ENCODE peak calls at places on chromosomes 11 and 22, in nine cellular contexts. P is hepatocyte, Z is aorta, G is H9, X is PC-9, T is tibial nerve, K is IMR-90, Y is pancreas, L is sigmoid colon. S is an unnamed sample. For H3K4me1, the result is how much of the 10 kb centered on the place peaks cover.

GRCh38 chr22:28989912-28990311 is 71.7 kb downstream of the C22orf31 start:
- DNase-seq in Y (no peak), X (no peak), P (no peak), Z (no peak), K (no peak), G (no peak), T (no peak), L (no peak), S (no peak)

GRCh38 chr11:108538022-108538424 is 39.8 kb upstream of the POGLUT3 start:
- DNase-seq in Z (no peak), T (no peak), Y (no peak), P (no peak), X (peak), K (no peak), L (no peak), G (no peak), S (no peak)

GRCh38 chr11:126477526-126478275 is 122.2 kb downstream of the ST3GAL4 start:
- DNase-seq in P (no peak), X (no peak), L (no peak), T (no peak), K (no peak), Y (no peak), G (no peak), Z (no peak), S (no peak)

GRCh38 chr22:22187299-22187698 is 57.3 kb upstream of the VPREB1 start:
- DNase-seq in T (no peak), Y (no peak), P (no peak), X (no peak), G (no peak), Z (no peak), L (no peak), K (no peak), S (no peak)

GRCh38 chr22:33049125-33049729 is 9.0 kb downstream of the SYN3 start:
- DNase-seq in P (peak), T (peak), K (peak), Y (peak), X (peak), L (peak), G (peak), Z (peak), S (peak)

GRCh38 chr11:112345708-112346107 is 85.0 kb upstream of the PLET1 start:
- DNase-seq in K (no peak), L (no peak), Z (no peak), G (peak), Y (no peak), T (no peak), P (no peak), X (no peak), S (no peak)

GRCh38 chr11:90908074-90908473 is 685.2 kb upstream of the CHORDC1 start:
- DNase-seq in K (no peak), Y (no peak), L (no peak), G (no peak), P (no peak), X (no peak), Z (no peak), T (no peak), S (no peak)

GRCh38 chr11:117562111-117562510 is 234.5 kb downstream of the CEP164 start:
- DNase-seq in X (no peak), G (no peak), T (no peak), L (no peak), P (no peak), Z (no peak), K (no peak), Y (no peak), S (no peak)

GRCh38 chr11:97290444-97291041 is 900.7 kb downstream of the JRKL start:
- DNase-seq in T (no peak), P (no peak), Z (no peak), Y (no peak), G (no peak), X (no peak), K (no peak), L (no peak), S (no peak)

GRCh38 chr11:122348658-122349451 is 232.8 kb upstream of the BLID start:
- DNase-seq in T (no peak), X (no peak), P (no peak), K (no peak), G (no peak), L (no peak), Z (no peak), Y (no peak), S (no peak)

GRCh38 chr11:71250512-71251158 is 1.7 kb downstream of the SHANK2 start:
- DNase-seq in Y (no peak), L (no peak), Z (no peak), X (no peak), T (no peak), K (no peak), G (peak), P (no peak), S (no peak)

GRCh38 chr11:45918331-45918941 is 759 bp upstream of the PEX16 start:
- DNase-seq in X (peak), K (peak), G (peak), T (peak), Y (peak), L (peak), P (peak), Z (peak), S (no peak)

GRCh38 chr22:35785181-35785923 is 67.7 kb downstream of the APOL5 start:
- DNase-seq in K (no peak), G (no peak), Y (no peak), P (no peak), L (no peak), Z (no peak), T (no peak), X (no peak), S (no peak)

GRCh38 chr11:70268526-70268925 is 2.0 kb upstream of the PPFIA1 start:
- DNase-seq in X (no peak), Z (no peak), L (no peak), K (no peak), T (no peak), P (no peak), Y (no peak), G (no peak), S (no peak)

GRCh38 chr22:32661737-32662586 is 139.5 kb upstream of the TIMP3 start:
- DNase-seq in P (no peak), K (peak), X (no peak), T (no peak), L (no peak), Y (no peak), G (no peak), Z (no peak), S (no peak)

GRCh38 chr11:69320326-69320725 is 26.4 kb downstream of the MYEOV start:
- DNase-seq in T (no peak), L (peak), Z (no peak), Y (no peak), P (no peak), K (no peak), X (peak), G (no peak), S (no peak)

GRCh38 chr11:36376315-36376887 is 80.3 kb downstream of the PRR5L start:
- DNase-seq in Y (peak), L (peak), Z (peak), T (no peak), K (peak), P (peak), X (peak), G (peak), S (no peak)

GRCh38 chr11:61897387-61898246 is 6.3 kb upstream of the FADS3 start:
- DNase-seq in G (peak), Z (peak), L (peak), P (peak), T (peak), K (peak), X (peak), Y (peak), S (no peak)

GRCh38 chr22:29727248-29727551 is 7.4 kb downstream of the CABP7 start:
- DNase-seq in X (no peak), P (peak), Y (no peak), G (peak), K (peak), Z (no peak), L (no peak), T (peak), S (no peak)

GRCh38 chr22:47724751-47725150 is 962.3 kb downstream of the TBC1D22A start:
- DNase-seq in T (no peak), Y (no peak), K (no peak), P (no peak), L (no peak), G (no peak), X (no peak), Z (no peak), S (no peak)

GRCh38 chr11:65423516-65424199 is 1.1 kb downstream of the NEAT1 start:
- DNase-seq in Y (peak), Z (peak), K (peak), G (no peak), L (peak), X (peak), T (peak), P (no peak), S (no peak)

GRCh38 chr11:59186130-59186594 is 14.2 kb downstream of the DTX4 start:
- DNase-seq in G (peak), K (no peak), L (no peak), P (peak), Y (peak), Z (no peak), T (no peak), X (peak), S (no peak)

GRCh38 chr11:67382481-67383136 is 9.2 kb upstream of the RAD9A start:
- DNase-seq in K (peak), X (peak), Z (peak), L (peak), P (peak), G (peak), T (peak), Y (peak), S (no peak)

GRCh38 chr22:48630848-48631247 is 1196.8 kb downstream of the BRD1 start:
- DNase-seq in Z (no peak), G (no peak), Y (no peak), P (no peak), K (no peak), X (no peak), T (no peak), L (no peak), S (no peak)

GRCh38 chr11:61092908-61093763 is 9.2 kb upstream of the CD5 start:
- DNase-seq in P (no peak), Y (no peak), K (no peak), L (no peak), Z (no peak), G (no peak), X (no peak), T (no peak), S (no peak)

GRCh38 chr22:43313497-43314474 is 29.4 kb downstream of the SCUBE1 start:
- DNase-seq in K (no peak), X (no peak), T (peak), G (no peak), P (no peak), Y (no peak), Z (no peak), L (peak), S (no peak)

GRCh38 chr11:106854429-106854828 is 163.8 kb downstream of the GUCY1A2 start:
- DNase-seq in X (no peak), Y (no peak), L (no peak), G (no peak), Z (no peak), P (no peak), T (no peak), K (no peak), S (no peak)

GRCh38 chr22:31556627-31557203 is 60.4 kb downstream of the SFI1 start:
- DNase-seq in T (peak), G (no peak), X (peak), L (no peak), Y (no peak), Z (no peak), P (peak), K (peak), S (no peak)

GRCh38 chr11:70420008-70420464 is 21.7 kb downstream of the CTTN start:
- DNase-seq in P (no peak), K (peak), G (no peak), L (no peak), T (no peak), Y (no peak), Z (no peak), X (no peak), S (no peak)

GRCh38 chr11:76742912-76743311 is 40.2 kb upstream of the TSKU start:
- DNase-seq in G (no peak), P (no peak), L (no peak), Y (no peak), X (no peak), T (no peak), K (peak), Z (no peak), S (no peak)

GRCh38 chr11:102587722-102588121 is 37.4 kb downstream of the MMP20 start:
- DNase-seq in G (no peak), Z (no peak), P (no peak), K (no peak), T (no peak), X (no peak), Y (no peak), L (no peak), S (no peak)

GRCh38 chr11:121443688-121444275 is 8.3 kb upstream of the SORL1 start:
- DNase-seq in G (no peak), P (no peak), Y (no peak), T (no peak), Z (no peak), L (no peak), K (no peak), X (no peak), S (no peak)

GRCh38 chr11:27174672-27175210 is 134.1 kb downstream of the BBOX1 start:
- DNase-seq in Z (no peak), X (no peak), G (no peak), K (no peak), T (no peak), P (no peak), Y (no peak), L (no peak), S (no peak)

GRCh38 chr11:61764606-61765260 is 12.3 kb downstream of the MYRF start:
- DNase-seq in G (no peak), T (no peak), X (no peak), K (no peak), Y (no peak), Z (no peak), L (no peak), P (peak), S (no peak)

GRCh38 chr22:33921576-33922181 is 1.4 kb upstream of the LARGE1 start:
- DNase-seq in Y (peak), T (peak), P (peak), L (peak), K (peak), X (peak), Z (peak), G (peak), S (no peak)

GRCh38 chr11:71501071-71501985 is 25.7 kb upstream of the KRTAP5-7 start:
- DNase-seq in X (no peak), T (no peak), G (no peak), P (no peak), L (no peak), Z (no peak), K (no peak), Y (no peak), S (no peak)

GRCh38 chr22:31241200-31241599 is 29.1 kb downstream of the LIMK2 start:
- DNase-seq in P (peak), K (peak), G (no peak), T (no peak), L (no peak), Z (no peak), Y (no peak), X (peak), S (no peak)

GRCh38 chr11:94837317-94837716 is 69.2 kb downstream of the AMOTL1 start:
- DNase-seq in Y (no peak), K (no peak), P (no peak), L (peak), X (no peak), G (no peak), Z (no peak), T (no peak), S (no peak)

GRCh38 chr11:94835571-94835970 is 67.4 kb downstream of the AMOTL1 start:
- DNase-seq in K (peak), P (no peak), Z (no peak), G (no peak), Y (no peak), T (no peak), L (no peak), X (no peak), S (no peak)

GRCh38 chr11:94838027-94838610 is 70.0 kb downstream of the AMOTL1 start:
- DNase-seq in X (no peak), P (no peak), Y (no peak), G (no peak), K (no peak), L (no peak), Z (no peak), T (no peak), S (no peak)

GRCh38 chr11:94832604-94833238 is 64.6 kb downstream of the AMOTL1 start:
- DNase-seq in Y (no peak), Z (no peak), K (no peak), G (no peak), T (no peak), X (peak), L (no peak), P (peak), S (no peak)

DNA sequence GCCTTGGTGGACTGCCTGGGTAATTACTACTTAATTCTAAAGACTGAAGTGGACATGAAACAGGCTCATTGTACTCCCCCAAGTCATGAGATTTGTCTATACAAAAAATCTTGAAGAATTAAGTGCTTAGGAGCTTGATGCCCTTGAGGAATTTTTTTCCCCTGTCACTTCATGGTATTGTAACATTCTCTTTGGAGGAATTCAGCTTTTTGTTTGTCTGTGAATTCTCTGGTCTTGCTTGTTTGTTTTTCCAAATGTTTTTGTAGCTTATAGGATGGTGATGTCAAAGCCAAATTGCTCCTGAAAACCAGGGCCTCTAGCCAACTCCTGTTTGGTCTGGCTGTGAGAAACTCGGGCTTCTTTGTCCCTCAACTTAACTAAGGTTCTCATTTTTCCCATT is 66.8 kb downstream of the AMOTL1 start:
- DNase-seq in K (peak), L (no peak), Z (no peak), P (no peak), Y (no peak), G (no peak), X (no peak), T (no peak), S (no peak)
- H3K4me1 ChIP-seq in K (under half), L (half or more), Z (under half), P (under half), Y (under half), G (under half), X (under half), T (under half), S (under half)

DNA sequence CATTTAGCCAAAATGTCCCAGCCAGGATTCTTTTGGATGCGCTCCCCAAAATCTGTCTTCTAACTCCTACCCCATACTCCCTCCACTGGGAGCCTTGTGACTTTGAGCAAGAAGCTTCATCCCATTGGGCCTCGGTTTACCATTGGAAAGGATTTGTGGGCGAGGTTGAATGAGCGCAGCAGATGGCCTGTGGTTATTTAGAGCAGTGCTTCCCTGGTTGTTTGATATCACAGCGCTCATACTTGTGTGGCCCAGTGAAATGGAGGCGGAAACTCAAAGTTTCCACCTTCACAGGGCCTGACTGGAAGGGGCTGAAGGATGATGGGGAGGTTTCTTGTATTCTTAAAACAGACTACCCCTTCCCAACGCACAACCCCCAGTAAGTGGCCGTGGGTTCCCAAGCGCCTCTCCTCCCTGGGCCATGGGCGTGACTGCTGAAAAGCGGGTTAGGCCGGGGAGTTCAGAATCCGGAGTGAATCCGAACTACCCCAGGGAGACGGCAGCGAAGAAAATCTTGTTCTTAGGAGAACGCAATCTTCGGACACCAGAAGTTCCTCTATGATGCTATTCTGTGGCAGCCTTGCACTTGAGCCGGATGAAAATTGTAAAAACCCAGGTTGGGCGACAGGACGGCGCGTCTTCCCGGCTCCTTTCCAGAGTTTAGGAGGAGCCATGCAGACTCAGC is 1.2 kb upstream of the ATF4 start:
- DNase-seq in T (no peak), G (no peak), X (peak), K (peak), L (no peak), Y (no peak), P (peak), Z (no peak), S (no peak)
- H3K4me1 ChIP-seq in T (under half), G (under half), X (under half), K (under half), L (under half), Y (under half), P (under half), Z (under half), S (under half)

GRCh38 chr22:46079861-46080821 is 70.2 kb upstream of the PPARA start:
- DNase-seq in P (no peak), Y (peak), T (peak), K (no peak), L (peak), X (no peak), Z (peak), G (no peak), S (no peak)
- H3K4me1 ChIP-seq in P (under half), Y (half or more), T (under half), K (under half), L (half or more), X (under half), Z (under half), G (under half), S (half or more)

DNA sequence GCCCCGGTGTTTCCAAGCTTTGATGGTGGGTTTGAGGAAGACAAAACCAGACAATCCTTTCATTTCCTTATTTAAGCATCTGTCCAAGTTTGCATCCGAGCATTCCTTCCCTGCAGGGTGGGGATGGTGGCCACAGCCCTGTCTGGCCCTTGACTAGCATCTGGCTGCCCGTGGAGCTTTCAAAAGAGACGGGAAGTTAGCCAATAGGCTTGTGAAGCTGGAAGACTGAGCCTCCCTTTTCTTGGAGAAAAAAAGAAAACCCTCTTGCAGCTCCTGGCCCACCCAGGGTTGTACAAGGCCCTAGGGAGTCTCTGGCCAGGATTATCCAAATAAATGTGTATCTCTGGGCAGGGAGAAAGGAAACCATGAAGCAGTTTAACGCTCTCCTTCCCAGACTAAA is 60.6 kb downstream of the MICAL2 start:
- DNase-seq in L (peak), G (no peak), Z (peak), X (no peak), P (peak), K (peak), T (peak), Y (no peak), S (no peak)
- H3K4me1 ChIP-seq in L (half or more), G (under half), Z (under half), X (half or more), P (under half), K (under half), T (under half), Y (under half), S (half or more)

DNA sequence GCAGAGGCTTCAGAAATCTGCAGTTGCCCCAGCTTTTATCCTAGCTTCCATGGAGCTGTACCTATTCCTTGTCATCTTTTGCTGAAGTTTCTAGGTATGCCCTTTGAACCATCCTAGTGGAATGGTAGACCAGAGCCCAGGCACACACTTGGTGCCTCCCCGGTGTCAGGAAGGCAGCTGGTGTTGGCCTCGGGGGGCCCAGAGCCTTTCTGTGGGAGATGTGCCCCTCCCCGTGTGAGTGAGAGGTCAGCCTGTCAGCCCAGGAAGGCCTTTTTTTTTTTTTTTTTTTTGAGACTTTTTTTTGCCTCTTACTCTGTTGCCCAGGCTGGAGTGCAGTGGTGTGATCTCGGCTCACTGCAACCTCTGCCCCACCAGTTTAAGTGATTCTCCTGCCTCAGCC is 58.4 kb downstream of the MED15 start:
- DNase-seq in G (no peak), Z (peak), T (no peak), P (no peak), X (no peak), Y (no peak), K (no peak), L (peak), S (no peak)
- H3K4me1 ChIP-seq in G (under half), Z (under half), T (under half), P (under half), X (half or more), Y (under half), K (under half), L (under half), S (half or more)

GRCh38 chr11:115930886-115931537 is 426.8 kb upstream of the CADM1 start:
- DNase-seq in G (no peak), Z (peak), P (no peak), L (no peak), K (no peak), Y (no peak), X (no peak), T (no peak), S (no peak)
- H3K4me1 ChIP-seq in G (under half), Z (under half), P (under half), L (under half), K (under half), Y (under half), X (under half), T (under half), S (under half)

S was measured in keratinocyte.